ENCODE peak calls at places on chromosomes 7 and 10, in six cellular contexts. One of them, this sample, is unnamed.

GRCh38 chr7:151453326-151453791 is 13.4 kb upstream of the CRYGN start:
- DNase-seq in C1 segment of cervical spinal cord: no peak
- DNase-seq in cardiac fibroblast: no peak
- DNase-seq in LNCaP clone FGC: no peak
- DNase-seq in naive B cell: no peak
- DNase-seq in activated naive CD8-positive, alpha-beta T cell treated with anti-CD3 and anti-CD28 coated beads, Interleukin-2, amount 50 U/mL, for 24 hours: no peak
- DNase-seq in this sample: no peak

GRCh38 chr10:91820144-91820543 is 21.9 kb downstream of the TNKS2 start:
- DNase-seq in LNCaP clone FGC: no peak
- DNase-seq in naive B cell: no peak
- DNase-seq in activated naive CD8-positive, alpha-beta T cell treated with anti-CD3 and anti-CD28 coated beads, Interleukin-2, amount 50 U/mL, for 24 hours: no peak
- DNase-seq in C1 segment of cervical spinal cord: no peak
- DNase-seq in cardiac fibroblast: peak
- DNase-seq in this sample: no peak

GRCh38 chr10:89367529-89367928 is 10.3 kb upstream of the IFIT1B start:
- DNase-seq in cardiac fibroblast: no peak
- DNase-seq in activated naive CD8-positive, alpha-beta T cell treated with anti-CD3 and anti-CD28 coated beads, Interleukin-2, amount 50 U/mL, for 24 hours: no peak
- DNase-seq in C1 segment of cervical spinal cord: no peak
- DNase-seq in naive B cell: no peak
- DNase-seq in LNCaP clone FGC: no peak
- DNase-seq in this sample: no peak

GRCh38 chr7:29723599-29723998 is 82.7 kb upstream of the WIPF3 start:
- DNase-seq in cardiac fibroblast: peak
- DNase-seq in C1 segment of cervical spinal cord: no peak
- DNase-seq in naive B cell: no peak
- DNase-seq in LNCaP clone FGC: no peak
- DNase-seq in activated naive CD8-positive, alpha-beta T cell treated with anti-CD3 and anti-CD28 coated beads, Interleukin-2, amount 50 U/mL, for 24 hours: no peak
- DNase-seq in this sample: no peak

GRCh38 chr7:90726623-90727022 is 130.5 kb downstream of the CDK14 start:
- DNase-seq in activated naive CD8-positive, alpha-beta T cell treated with anti-CD3 and anti-CD28 coated beads, Interleukin-2, amount 50 U/mL, for 24 hours: no peak
- DNase-seq in LNCaP clone FGC: peak
- DNase-seq in cardiac fibroblast: peak
- DNase-seq in naive B cell: no peak
- DNase-seq in C1 segment of cervical spinal cord: no peak
- DNase-seq in this sample: peak

GRCh38 chr10:15099886-15100285 is 2.7 kb downstream of the RPP38 start:
- DNase-seq in activated naive CD8-positive, alpha-beta T cell treated with anti-CD3 and anti-CD28 coated beads, Interleukin-2, amount 50 U/mL, for 24 hours: no peak
- DNase-seq in cardiac fibroblast: no peak
- DNase-seq in LNCaP clone FGC: no peak
- DNase-seq in C1 segment of cervical spinal cord: no peak
- DNase-seq in naive B cell: no peak
- DNase-seq in this sample: no peak

GRCh38 chr7:25496394-25497103 is 268.3 kb upstream of the NPVF start:
- DNase-seq in C1 segment of cervical spinal cord: no peak
- DNase-seq in LNCaP clone FGC: no peak
- DNase-seq in activated naive CD8-positive, alpha-beta T cell treated with anti-CD3 and anti-CD28 coated beads, Interleukin-2, amount 50 U/mL, for 24 hours: no peak
- DNase-seq in cardiac fibroblast: no peak
- DNase-seq in naive B cell: peak
- DNase-seq in this sample: no peak

GRCh38 chr10:22779331-22780019 is 65.1 kb upstream of the PIP4K2A start:
- DNase-seq in activated naive CD8-positive, alpha-beta T cell treated with anti-CD3 and anti-CD28 coated beads, Interleukin-2, amount 50 U/mL, for 24 hours: no peak
- DNase-seq in cardiac fibroblast: no peak
- DNase-seq in naive B cell: no peak
- DNase-seq in LNCaP clone FGC: no peak
- DNase-seq in C1 segment of cervical spinal cord: no peak
- DNase-seq in this sample: no peak

GRCh38 chr7:101536668-101537067 is 92.4 kb downstream of the MYL10 start:
- DNase-seq in activated naive CD8-positive, alpha-beta T cell treated with anti-CD3 and anti-CD28 coated beads, Interleukin-2, amount 50 U/mL, for 24 hours: no peak
- DNase-seq in C1 segment of cervical spinal cord: no peak
- DNase-seq in cardiac fibroblast: no peak
- DNase-seq in LNCaP clone FGC: no peak
- DNase-seq in naive B cell: no peak
- DNase-seq in this sample: no peak

GRCh38 chr7:92177362-92177761 is 1.6 kb downstream of the LRRD1 start:
- DNase-seq in C1 segment of cervical spinal cord: no peak
- DNase-seq in LNCaP clone FGC: no peak
- DNase-seq in cardiac fibroblast: peak
- DNase-seq in activated naive CD8-positive, alpha-beta T cell treated with anti-CD3 and anti-CD28 coated beads, Interleukin-2, amount 50 U/mL, for 24 hours: no peak
- DNase-seq in naive B cell: no peak
- DNase-seq in this sample: peak

GRCh38 chr10:61285749-61286148 is 167.4 kb downstream of the TMEM26 start:
- DNase-seq in cardiac fibroblast: peak
- DNase-seq in naive B cell: no peak
- DNase-seq in activated naive CD8-positive, alpha-beta T cell treated with anti-CD3 and anti-CD28 coated beads, Interleukin-2, amount 50 U/mL, for 24 hours: no peak
- DNase-seq in LNCaP clone FGC: no peak
- DNase-seq in C1 segment of cervical spinal cord: no peak
- DNase-seq in this sample: peak

GRCh38 chr10:32854435-32854834 is 103.6 kb downstream of the ITGB1 start:
- DNase-seq in LNCaP clone FGC: no peak
- DNase-seq in C1 segment of cervical spinal cord: no peak
- DNase-seq in cardiac fibroblast: no peak
- DNase-seq in activated naive CD8-positive, alpha-beta T cell treated with anti-CD3 and anti-CD28 coated beads, Interleukin-2, amount 50 U/mL, for 24 hours: no peak
- DNase-seq in naive B cell: no peak
- DNase-seq in this sample: no peak

GRCh38 chr7:69963388-69963787 is 365.1 kb downstream of the AUTS2 start:
- DNase-seq in naive B cell: no peak
- DNase-seq in LNCaP clone FGC: no peak
- DNase-seq in activated naive CD8-positive, alpha-beta T cell treated with anti-CD3 and anti-CD28 coated beads, Interleukin-2, amount 50 U/mL, for 24 hours: no peak
- DNase-seq in C1 segment of cervical spinal cord: no peak
- DNase-seq in cardiac fibroblast: no peak
- DNase-seq in this sample: no peak